ENCODE peak calls at places on chromosomes 11 and 22, in seven cellular contexts. R is ureter; P is activated CD4-positive, alpha-beta T cell treated with anti-CD3 and anti-CD28 coated beads for 48 hours; S is activated T-cell treated with anti-CD3 and anti-CD28 coated beads for 1 hour; X is memory B cell; N is fibroblast of gingiva; M is breast epithelium. V is an unnamed sample.

GRCh38 chr11:35919244-35919643 is 24.6 kb upstream of the LDLRAD3 start:
- DNase-seq in R (no peak), P (no peak), S (no peak), X (no peak), N (peak), M (no peak), V (no peak)

GRCh38 chr11:112318193-112318592 is 57.5 kb upstream of the PLET1 start:
- DNase-seq in R (no peak), P (no peak), S (no peak), X (no peak), N (peak), M (no peak), V (peak)

GRCh38 chr11:13183094-13183825 is 94.3 kb upstream of the BMAL1 start:
- DNase-seq in R (no peak), P (no peak), S (no peak), X (no peak), N (peak), M (no peak), V (peak)

GRCh38 chr22:17218341-17218740 is 894 bp downstream of the ADA2 start:
- DNase-seq in R (no peak), P (no peak), S (no peak), X (no peak), N (no peak), M (no peak), V (no peak)

GRCh38 chr11:37277896-37278465 is 679.9 kb upstream of the RAG2 start:
- DNase-seq in R (no peak), P (no peak), S (no peak), X (no peak), N (no peak), M (no peak), V (no peak)

GRCh38 chr22:26800858-26801257 is 143.5 kb downstream of the MIAT start:
- DNase-seq in R (no peak), P (no peak), S (no peak), X (no peak), N (peak), M (no peak), V (peak)

GRCh38 chr11:95659088-95659487 is 130.5 kb downstream of the FAM76B start:
- DNase-seq in R (no peak), P (no peak), S (no peak), X (no peak), N (no peak), M (no peak), V (peak)

GRCh38 chr11:7170431-7170830 is 81.3 kb upstream of the SYT9 start:
- DNase-seq in R (no peak), P (no peak), S (no peak), X (no peak), N (no peak), M (no peak), V (no peak)

GRCh38 chr11:2107521-2107920 is 31.7 kb downstream of the IGF2 start:
- DNase-seq in R (no peak), P (no peak), S (no peak), X (no peak), N (no peak), M (no peak), V (no peak)

GRCh38 chr11:2987881-2988280 is 4.2 kb downstream of the NAP1L4 start:
- DNase-seq in R (no peak), P (peak), S (peak), X (no peak), N (no peak), M (no peak), V (no peak)

GRCh38 chr22:17411213-17411612 is 42.0 kb downstream of the CECR2 start:
- DNase-seq in R (no peak), P (no peak), S (no peak), X (no peak), N (no peak), M (no peak), V (peak)

GRCh38 chr11:83480251-83480650 is 194.1 kb upstream of the CCDC90B start:
- DNase-seq in R (no peak), P (no peak), S (no peak), X (no peak), N (no peak), M (no peak), V (peak)

GRCh38 chr11:17697175-17697949 is 22.0 kb upstream of the MYOD1 start:
- DNase-seq in R (no peak), P (no peak), S (no peak), X (no peak), N (no peak), M (no peak), V (no peak)

GRCh38 chr11:75280227-75280671 is 39.7 kb downstream of the TPBGL start:
- DNase-seq in R (peak), P (peak), S (peak), X (peak), N (peak), M (peak), V (peak)

GRCh38 chr11:877565-877964 is 33.0 kb downstream of the CHID1 start:
- DNase-seq in R (no peak), P (peak), S (no peak), X (no peak), N (no peak), M (no peak), V (no peak)

GRCh38 chr22:50141891-50142363 is 28.6 kb upstream of the PANX2 start:
- DNase-seq in R (no peak), P (no peak), S (no peak), X (no peak), N (no peak), M (no peak), V (no peak)

GRCh38 chr11:29842061-29842460 is 174.8 kb downstream of the KCNA4 start:
- DNase-seq in R (no peak), P (no peak), S (no peak), X (no peak), N (no peak), M (no peak), V (no peak)

GRCh38 chr11:63629426-63629825 is 15.2 kb upstream of the PLAAT3 start:
- DNase-seq in R (no peak), P (no peak), S (no peak), X (no peak), N (no peak), M (no peak), V (no peak)

GRCh38 chr11:38169286-38169685 is 1571.2 kb upstream of the RAG2 start:
- DNase-seq in R (no peak), P (no peak), S (no peak), X (no peak), N (no peak), M (no peak), V (no peak)

GRCh38 chr11:6629892-6630631 is 10.8 kb upstream of the TPP1 start:
- DNase-seq in R (peak), P (no peak), S (no peak), X (no peak), N (no peak), M (no peak), V (no peak)

GRCh38 chr11:77065878-77066228 is 918 bp upstream of the CAPN5 start:
- DNase-seq in R (peak), P (peak), S (no peak), X (no peak), N (peak), M (peak), V (no peak)

GRCh38 chr11:73239571-73240189 is 21.6 kb downstream of the P2RY2 start:
- DNase-seq in R (no peak), P (no peak), S (no peak), X (no peak), N (no peak), M (no peak), V (no peak)

V was measured in Daoy.